ENCODE peak calls at places on chromosomes 11 and 22, in six cellular contexts. L is esophagus squamous epithelium; R is HCEC 1CT; Y is stimulated activated effector memory CD8-positive, alpha-beta T cell treated with anti-CD3 and anti-CD28 coated beads, Interleukin-12 subunit alpha, Interleukin-12 subunit beta, amount 100 ng/mL, for 72 hours; A is PC-3; W is D341Med. J is an unnamed sample.

GRCh38 chr11:20089796-20090653 is 70.2 kb downstream of the DBX1 start:
- DNase-seq in L (no peak), R (no peak), Y (no peak), A (no peak), W (no peak), J (no peak)

GRCh38 chr11:47408598-47409439 is 429 bp downstream of the SLC39A13 start:
- DNase-seq in L (no peak), R (peak), Y (no peak), A (peak), W (peak), J (peak)

GRCh38 chr11:4455439-4455838 is 6.3 kb downstream of the OR52K2 start:
- DNase-seq in L (no peak), R (no peak), Y (no peak), A (no peak), W (no peak), J (no peak)

GRCh38 chr11:13261600-13262061 is 16.0 kb upstream of the BMAL1 start:
- DNase-seq in L (no peak), R (peak), Y (no peak), A (peak), W (no peak), J (peak)

GRCh38 chr22:20018001-20018400 is 1.4 kb upstream of the ARVCF start:
- DNase-seq in L (no peak), R (no peak), Y (no peak), A (no peak), W (no peak), J (no peak)

GRCh38 chr22:44705022-44705297 is 3.0 kb downstream of the PRR5 start:
- DNase-seq in L (no peak), R (no peak), Y (no peak), A (no peak), W (no peak), J (no peak)

GRCh38 chr11:66992041-66992440 is 16.9 kb downstream of the C11orf86 start:
- DNase-seq in L (no peak), R (no peak), Y (no peak), A (no peak), W (no peak), J (no peak)

GRCh38 chr11:34002420-34002819 is 49.1 kb upstream of the CAPRIN1 start:
- DNase-seq in L (no peak), R (no peak), Y (no peak), A (peak), W (peak), J (no peak)

GRCh38 chr11:96033054-96033453 is 109.1 kb upstream of the MTMR2 start:
- DNase-seq in L (no peak), R (no peak), Y (no peak), A (peak), W (no peak), J (no peak)

GRCh38 chr11:47056261-47056915 is 119.8 kb downstream of the CSTPP1 start:
- DNase-seq in L (no peak), R (peak), Y (no peak), A (no peak), W (no peak), J (peak)

GRCh38 chr11:131094828-131095227 is 178.5 kb upstream of the SNX19 start:
- DNase-seq in L (no peak), R (no peak), Y (no peak), A (no peak), W (no peak), J (no peak)

GRCh38 chr11:75150879-75151278 is at the start of gene SLCO2B1:
- DNase-seq in L (no peak), R (no peak), Y (no peak), A (no peak), W (no peak), J (no peak)

GRCh38 chr11:128451651-128452470 is 135.5 kb downstream of the ETS1 start:
- DNase-seq in L (no peak), R (no peak), Y (no peak), A (no peak), W (no peak), J (no peak)

GRCh38 chr11:92346220-92346619 is 121.6 kb downstream of the FAT3 start:
- DNase-seq in L (no peak), R (no peak), Y (no peak), A (no peak), W (no peak), J (no peak)

GRCh38 chr11:10528121-10528520 is 12.9 kb downstream of the RNF141 start:
- DNase-seq in L (no peak), R (peak), Y (no peak), A (no peak), W (no peak), J (no peak)

GRCh38 chr11:118806400-118806799 is 15.4 kb upstream of the DDX6 start:
- DNase-seq in L (no peak), R (no peak), Y (no peak), A (no peak), W (no peak), J (no peak)

GRCh38 chr11:78038697-78039313 is 15.7 kb upstream of the KCTD14 start:
- DNase-seq in L (no peak), R (no peak), Y (no peak), A (no peak), W (no peak), J (peak)

GRCh38 chr22:39024923-39025322 is 4.0 kb downstream of the APOBEC3D start:
- DNase-seq in L (no peak), R (no peak), Y (no peak), A (no peak), W (no peak), J (no peak)

GRCh38 chr11:550021-550745 is 10.4 kb downstream of the LMNTD2 start:
- DNase-seq in L (no peak), R (no peak), Y (no peak), A (no peak), W (no peak), J (no peak)

GRCh38 chr11:75001686-75002085 is 13.0 kb downstream of the NEU3 start:
- DNase-seq in L (no peak), R (no peak), Y (no peak), A (no peak), W (no peak), J (no peak)

GRCh38 chr22:21761086-21761485 is 25.5 kb upstream of the YPEL1 start:
- DNase-seq in L (no peak), R (peak), Y (no peak), A (no peak), W (no peak), J (no peak)

GRCh38 chr22:38832005-38832978 is 11.5 kb downstream of the NPTXR start:
- DNase-seq in L (no peak), R (no peak), Y (no peak), A (no peak), W (no peak), J (no peak)

GRCh38 chr22:32132783-32133182 is 26.3 kb downstream of the C22orf42 start:
- DNase-seq in L (no peak), R (no peak), Y (no peak), A (no peak), W (no peak), J (no peak)

GRCh38 chr22:34976474-34976873 is 89.5 kb upstream of the ISX start:
- DNase-seq in L (no peak), R (no peak), Y (no peak), A (no peak), W (no peak), J (no peak)

GRCh38 chr11:16781821-16782220 is 43.4 kb downstream of the C11orf58 start:
- DNase-seq in L (no peak), R (no peak), Y (no peak), A (no peak), W (no peak), J (no peak)

GRCh38 chr11:126647735-126648134 is 292.2 kb downstream of the ST3GAL4 start:
- DNase-seq in L (no peak), R (peak), Y (no peak), A (peak), W (no peak), J (peak)

GRCh38 chr11:99739464-99740089 is 718.8 kb downstream of the CNTN5 start:
- DNase-seq in L (no peak), R (peak), Y (no peak), A (peak), W (peak), J (peak)

GRCh38 chr11:66325140-66325754 is 8.4 kb upstream of the CD248 start:
- DNase-seq in L (no peak), R (peak), Y (no peak), A (no peak), W (no peak), J (no peak)